ENCODE peak calls at places on chromosomes 5 and 9, in eight cellular contexts. T is lower lobe of right lung, C is kidney epithelial cell, B is astrocyte, P is choroid plexus epithelial cell, S is WERI-Rb-1, D is fibroblast of the aortic adventitia, W is tibial artery. Z is an unnamed sample.

GRCh38 chr5:15715966-15716365 is 216.0 kb downstream of the FBXL7 start:
- DNase-seq in P (no peak), D (no peak), W (no peak), C (no peak), T (no peak), B (no peak), S (no peak), Z (no peak)

GRCh38 chr9:114798793-114799427 is 6.9 kb downstream of the TNFSF15 start:
- DNase-seq in W (no peak), T (no peak), C (no peak), B (no peak), S (no peak), P (no peak), D (no peak), Z (peak)

GRCh38 chr5:62585306-62585705 is 6.7 kb downstream of the LRRC70 start:
- DNase-seq in T (no peak), W (no peak), P (no peak), B (no peak), S (no peak), D (no peak), C (no peak), Z (no peak)

GRCh38 chr5:180085837-180086236 is 14.3 kb upstream of the RNF130 start:
- DNase-seq in P (no peak), S (no peak), W (no peak), B (peak), C (no peak), T (no peak), D (no peak), Z (no peak)

GRCh38 chr5:100762995-100763394 is 140.1 kb downstream of the ST8SIA4 start:
- DNase-seq in S (no peak), D (no peak), B (no peak), P (no peak), T (no peak), C (no peak), W (no peak), Z (no peak)

GRCh38 chr5:147081256-147081872 is 153.5 kb upstream of the STK32A start:
- DNase-seq in C (no peak), W (no peak), S (no peak), P (no peak), B (peak), T (no peak), D (no peak), Z (no peak)

GRCh38 chr5:167514461-167514860 is 777.0 kb upstream of the WWC1 start:
- DNase-seq in T (no peak), D (no peak), W (no peak), C (no peak), S (no peak), P (no peak), B (no peak), Z (no peak)

GRCh38 chr5:7849531-7850240 is 1.2 kb downstream of the CFAP90 start:
- DNase-seq in T (no peak), S (peak), D (no peak), P (no peak), W (no peak), B (no peak), C (no peak), Z (no peak)

GRCh38 chr5:94407023-94407422 is 211.4 kb downstream of the KIAA0825 start:
- DNase-seq in S (peak), B (peak), T (no peak), W (no peak), P (peak), C (no peak), D (no peak), Z (peak)

GRCh38 chr5:14144586-14145355 is 1.6 kb downstream of the TRIO start:
- DNase-seq in D (no peak), T (peak), B (no peak), C (no peak), P (peak), W (peak), S (peak), Z (peak)

GRCh38 chr5:106080540-106080939 is 1590.2 kb downstream of the EFNA5 start:
- DNase-seq in C (no peak), W (no peak), D (no peak), B (no peak), P (no peak), S (no peak), T (no peak), Z (no peak)

GRCh38 chr5:149633671-149634350 is 52.5 kb downstream of the ARHGEF37 start:
- DNase-seq in D (peak), S (no peak), W (peak), C (no peak), P (peak), T (no peak), B (peak), Z (peak)

GRCh38 chr9:109591691-109592090 is 93.6 kb upstream of the PTPN3 start:
- DNase-seq in C (no peak), P (no peak), B (no peak), S (no peak), D (no peak), T (no peak), W (no peak), Z (no peak)

GRCh38 chr9:19894975-19895374 is 106.1 kb upstream of the SLC24A2 start:
- DNase-seq in S (no peak), C (no peak), P (peak), W (no peak), T (no peak), B (peak), D (no peak), Z (peak)

GRCh38 chr9:33329996-33330395 is 39.7 kb downstream of the NFX1 start:
- DNase-seq in S (no peak), B (peak), D (peak), T (no peak), P (peak), W (no peak), C (no peak), Z (peak)

GRCh38 chr5:180208435-180209081 is 453 bp downstream of the RASGEF1C start:
- DNase-seq in P (no peak), W (no peak), C (no peak), S (peak), B (no peak), D (no peak), T (no peak), Z (no peak)

GRCh38 chr5:34660444-34660843 is 4.3 kb downstream of the RAI14 start:
- DNase-seq in T (no peak), W (no peak), P (peak), D (peak), B (peak), S (no peak), C (peak), Z (peak)

GRCh38 chr5:102792705-102793104 is 37.6 kb downstream of the PAM start:
- DNase-seq in T (no peak), D (no peak), P (peak), W (no peak), C (no peak), S (no peak), B (no peak), Z (peak)

GRCh38 chr5:68187268-68188055 is 28.1 kb upstream of the PIK3R1 start:
- DNase-seq in W (no peak), T (no peak), S (no peak), B (peak), C (no peak), D (no peak), P (peak), Z (no peak)

GRCh38 chr5:9888517-9888916 is 258.4 kb upstream of the TAS2R1 start:
- DNase-seq in C (peak), S (peak), D (peak), T (no peak), B (peak), P (peak), W (no peak), Z (peak)

GRCh38 chr5:95846554-95847260 is 24.2 kb upstream of the GLRX start:
- DNase-seq in P (peak), T (no peak), D (peak), W (peak), C (no peak), S (peak), B (no peak), Z (peak)

GRCh38 chr9:103942652-103943051 is 151.5 kb upstream of the SMC2 start:
- DNase-seq in P (no peak), S (no peak), B (no peak), C (no peak), T (no peak), W (no peak), D (no peak), Z (no peak)

GRCh38 chr5:75890546-75890945 is 173.3 kb upstream of the POC5 start:
- DNase-seq in S (no peak), C (no peak), D (no peak), T (no peak), B (no peak), W (no peak), P (no peak), Z (peak)

GRCh38 chr9:34717996-34718614 is 8.2 kb upstream of the CCL21 start:
- DNase-seq in P (peak), W (no peak), S (no peak), T (no peak), D (no peak), C (no peak), B (no peak), Z (peak)

GRCh38 chr9:128503870-128504269 is 649 bp upstream of the GLE1 start:
- DNase-seq in B (peak), T (no peak), D (no peak), W (peak), S (no peak), C (no peak), P (peak), Z (peak)

GRCh38 chr5:40929049-40929448 is 19.8 kb downstream of the C7 start:
- DNase-seq in B (no peak), W (no peak), P (peak), T (no peak), C (no peak), S (no peak), D (peak), Z (no peak)

GRCh38 chr5:133399247-133399891 is 213.0 kb downstream of the FSTL4 start:
- DNase-seq in T (no peak), W (no peak), P (no peak), C (no peak), B (no peak), D (no peak), S (no peak), Z (no peak)

GRCh38 chr5:149358294-149358651 is 427 bp downstream of the PCYOX1L start:
- DNase-seq in T (peak), P (peak), D (no peak), S (peak), B (no peak), C (no peak), W (peak), Z (no peak)

GRCh38 chr9:125529589-125530515 is 177.2 kb downstream of the MAPKAP1 start:
- DNase-seq in C (no peak), S (no peak), W (no peak), D (no peak), P (no peak), T (no peak), B (no peak), Z (no peak)

GRCh38 chr5:174292348-174292747 is 246.8 kb downstream of the NSG2 start:
- DNase-seq in P (no peak), T (no peak), D (no peak), B (no peak), S (no peak), C (no peak), W (no peak), Z (no peak)

GRCh38 chr5:40736103-40736875 is 19.5 kb downstream of the TTC33 start:
- DNase-seq in D (peak), B (peak), T (no peak), C (no peak), P (peak), S (no peak), W (no peak), Z (peak)

DNA sequence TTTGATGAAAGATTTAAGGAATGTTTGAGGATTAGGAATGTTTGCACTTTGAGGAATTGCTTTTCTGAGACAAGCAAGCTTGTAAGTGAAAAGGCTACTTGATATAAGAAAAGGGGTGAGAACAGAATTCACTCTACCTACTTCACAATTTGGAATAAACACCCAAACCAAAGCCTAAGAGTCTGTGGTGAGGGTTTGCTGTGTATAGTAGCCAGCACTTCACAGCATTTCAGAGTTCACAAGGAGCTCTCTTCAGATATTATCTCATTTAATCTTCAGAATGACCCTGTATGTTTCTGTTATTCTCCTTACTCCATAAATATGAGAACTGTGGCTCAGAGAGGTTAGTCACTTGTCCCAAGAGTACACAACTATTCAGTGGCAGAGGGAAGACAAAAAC is 92.5 kb downstream of the FRMD3 start:
- DNase-seq in P (no peak), S (no peak), C (no peak), W (no peak), T (no peak), B (no peak), D (no peak), Z (no peak)
- H3K4me3 ChIP-seq in P (no peak), S (no peak), C (no peak), W (no peak), T (no peak), B (no peak), D (no peak), Z (no peak)

DNA sequence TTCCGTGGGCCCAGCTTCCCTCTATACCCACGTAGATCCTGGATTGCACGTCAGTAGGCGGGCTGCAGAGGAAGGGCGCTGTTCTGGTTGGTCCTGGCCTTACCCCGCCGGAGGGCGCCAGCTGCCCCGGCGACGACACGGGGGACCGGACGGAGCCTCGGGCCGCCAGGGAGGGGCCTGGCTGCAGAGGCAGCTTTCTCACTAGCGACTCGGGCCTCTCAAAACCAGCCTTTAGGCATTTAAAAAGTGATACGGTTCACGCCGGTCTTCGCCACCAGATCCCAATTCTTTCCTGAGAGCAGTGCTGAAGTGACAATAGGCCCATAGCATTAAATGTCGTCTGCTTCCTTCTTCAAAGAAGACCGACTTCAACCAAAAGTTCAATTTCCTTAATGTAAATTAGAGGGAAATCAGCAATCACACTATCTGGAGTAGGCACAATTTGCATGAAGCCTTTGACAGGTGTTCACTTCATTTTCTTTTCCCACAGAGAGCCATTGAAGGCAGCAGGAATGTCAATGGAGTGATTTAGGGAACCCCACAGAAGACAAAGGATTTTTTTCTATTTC is 17.6 kb upstream of the UBE2D2 start:
- DNase-seq in D (no peak), S (no peak), T (peak), B (peak), C (no peak), W (peak), P (peak), Z (no peak)
- H3K4me3 ChIP-seq in D (no peak), S (no peak), T (peak), B (no peak), C (no peak), W (no peak), P (peak), Z (no peak)

DNA sequence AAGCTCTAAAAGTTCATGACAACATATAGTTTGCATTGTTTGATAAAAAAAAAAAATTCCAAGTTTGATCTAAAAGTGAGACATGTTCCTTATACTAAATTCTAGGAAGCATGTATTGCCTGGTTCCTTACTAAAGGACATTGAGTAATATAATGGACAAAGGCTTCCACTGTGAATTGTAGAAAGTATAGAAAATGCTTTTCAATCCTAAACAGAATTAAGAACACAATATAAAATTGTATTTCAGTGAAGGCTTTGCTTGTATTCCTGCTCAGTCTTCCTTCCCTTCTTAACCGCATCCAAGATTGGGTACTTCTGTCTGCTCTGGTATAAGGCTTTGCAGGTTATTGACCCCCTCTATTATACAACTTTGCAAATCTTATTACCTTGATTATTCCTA is 2.4 kb downstream of the RECK start:
- DNase-seq in C (no peak), S (no peak), T (no peak), D (no peak), B (no peak), P (no peak), W (no peak), Z (no peak)
- H3K4me3 ChIP-seq in C (no peak), S (no peak), T (no peak), D (peak), B (no peak), P (no peak), W (no peak), Z (no peak)

GRCh38 chr9:113350338-113350672 is 964 bp downstream of the BSPRY start:
- DNase-seq in T (no peak), P (no peak), D (no peak), S (peak), C (no peak), B (no peak), W (no peak), Z (no peak)
- H3K4me3 ChIP-seq in T (peak), P (no peak), D (no peak), S (peak), C (peak), B (no peak), W (peak), Z (no peak)

GRCh38 chr9:13142776-13143175 is 136.7 kb downstream of the MPDZ start:
- DNase-seq in T (no peak), D (no peak), W (no peak), P (no peak), C (no peak), B (no peak), S (no peak), Z (no peak)

GRCh38 chr9:13143281-13143680 is 136.2 kb downstream of the MPDZ start:
- DNase-seq in B (no peak), C (no peak), T (no peak), S (no peak), D (no peak), W (no peak), P (no peak), Z (no peak)

GRCh38 chr9:13139641-13140171 is 139.8 kb downstream of the MPDZ start:
- DNase-seq in B (peak), T (no peak), D (peak), C (peak), P (peak), W (no peak), S (no peak), Z (peak)

GRCh38 chr9:13140843-13141592 is 138.5 kb downstream of the MPDZ start:
- DNase-seq in B (peak), T (no peak), P (peak), W (no peak), D (peak), C (no peak), S (no peak), Z (no peak)

GRCh38 chr9:13141629-13142028 is 137.9 kb downstream of the MPDZ start:
- DNase-seq in S (no peak), W (no peak), P (peak), T (no peak), D (no peak), B (peak), C (no peak), Z (peak)
- H3K4me3 ChIP-seq in S (no peak), W (no peak), P (no peak), T (no peak), D (no peak), B (no peak), C (no peak), Z (no peak)

GRCh38 chr5:44808435-44809214 is at the start of gene MRPS30:
- DNase-seq in B (peak), P (peak), W (peak), C (peak), S (peak), D (peak), T (peak), Z (peak)

GRCh38 chr5:44814761-44815160 is 6.0 kb downstream of the MRPS30 start:
- DNase-seq in C (no peak), W (no peak), D (no peak), S (no peak), B (no peak), T (no peak), P (no peak), Z (no peak)

GRCh38 chr5:44809215-44809955 is 638 bp downstream of the MRPS30 start:
- DNase-seq in P (peak), S (peak), W (peak), B (peak), T (peak), D (peak), C (peak), Z (peak)

GRCh38 chr5:44807269-44807668 is 1.5 kb upstream of the MRPS30 start:
- DNase-seq in T (no peak), S (no peak), P (no peak), C (no peak), D (peak), W (no peak), B (no peak), Z (peak)

DNA sequence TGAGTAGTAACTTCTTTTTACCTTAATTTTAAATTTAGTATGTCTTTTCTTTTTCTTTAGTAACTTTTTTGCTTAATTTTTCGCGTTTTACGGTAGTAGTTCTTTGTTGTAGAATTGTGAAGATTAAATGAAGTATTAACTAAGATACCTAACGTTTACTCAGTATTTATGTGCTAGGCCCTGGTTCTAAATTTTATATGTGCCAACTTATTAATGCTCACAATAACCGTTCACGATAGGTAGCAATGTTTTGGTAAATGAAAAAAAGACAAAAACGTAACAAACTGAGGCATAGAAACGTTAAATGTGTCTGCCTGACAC is 1.2 kb downstream of the MRPS30 start:
- DNase-seq in P (peak), W (no peak), C (no peak), T (no peak), D (no peak), B (no peak), S (no peak), Z (no peak)
- H3K4me3 ChIP-seq in P (peak), W (peak), C (peak), T (peak), D (peak), B (peak), S (peak), Z (peak)

DNA sequence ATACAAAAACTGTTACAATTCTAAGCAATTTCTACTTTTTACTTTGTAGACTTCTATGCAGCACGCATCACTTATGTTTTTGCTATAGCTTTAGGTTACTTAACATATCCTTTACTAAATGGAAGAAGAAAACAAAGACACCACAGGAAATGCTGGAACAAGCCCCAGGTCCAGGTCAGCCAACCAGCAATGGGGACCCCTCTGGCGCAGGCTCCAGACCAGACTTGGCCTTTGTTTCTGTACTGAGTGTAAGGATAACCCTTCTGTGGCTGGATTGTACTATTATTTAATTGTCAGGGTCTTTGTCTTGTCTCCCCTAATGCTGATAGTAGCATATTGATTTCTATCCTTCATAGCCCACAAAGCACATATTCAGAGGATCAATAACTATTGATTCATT is 4.2 kb downstream of the SEMA4D start:
- DNase-seq in C (no peak), P (no peak), S (no peak), W (no peak), B (no peak), D (no peak), T (no peak), Z (no peak)
- H3K4me3 ChIP-seq in C (no peak), P (no peak), S (no peak), W (no peak), B (no peak), D (no peak), T (no peak), Z (no peak)